ENCODE peak calls at places on chromosomes 16 and 17, in six cellular contexts. One of them, this sample, is unnamed.

GRCh38 chr16:88686439-88687253 is at the start of gene SNAI3:
- DNase-seq in mucosa of descending colon: peak
- DNase-seq in HEK293T: peak
- DNase-seq in stimulated activated CD4-positive, alpha-beta T cell treated with anti-CD3 and anti-CD28 coated beads, Interleukin-4, amount 100 ng/mL, for 4 hours: peak
- DNase-seq in AG04450: no peak
- DNase-seq in foreskin fibroblast: peak
- DNase-seq in this sample: peak

GRCh38 chr16:68463904-68464303 is 15.6 kb upstream of the SMPD3 start:
- DNase-seq in mucosa of descending colon: no peak
- DNase-seq in HEK293T: no peak
- DNase-seq in stimulated activated CD4-positive, alpha-beta T cell treated with anti-CD3 and anti-CD28 coated beads, Interleukin-4, amount 100 ng/mL, for 4 hours: no peak
- DNase-seq in AG04450: no peak
- DNase-seq in foreskin fibroblast: no peak
- DNase-seq in this sample: no peak

GRCh38 chr16:81846105-81846504 is 67.0 kb downstream of the PLCG2 start:
- DNase-seq in mucosa of descending colon: no peak
- DNase-seq in HEK293T: no peak
- DNase-seq in stimulated activated CD4-positive, alpha-beta T cell treated with anti-CD3 and anti-CD28 coated beads, Interleukin-4, amount 100 ng/mL, for 4 hours: no peak
- DNase-seq in AG04450: no peak
- DNase-seq in foreskin fibroblast: no peak
- DNase-seq in this sample: no peak

GRCh38 chr17:2745317-2746037 is 4.0 kb downstream of the CCDC92B start:
- DNase-seq in mucosa of descending colon: no peak
- DNase-seq in HEK293T: no peak
- DNase-seq in stimulated activated CD4-positive, alpha-beta T cell treated with anti-CD3 and anti-CD28 coated beads, Interleukin-4, amount 100 ng/mL, for 4 hours: no peak
- DNase-seq in AG04450: no peak
- DNase-seq in foreskin fibroblast: no peak
- DNase-seq in this sample: peak

GRCh38 chr17:50939795-50940684 is 73.9 kb upstream of the TOB1 start:
- DNase-seq in mucosa of descending colon: peak
- DNase-seq in HEK293T: no peak
- DNase-seq in stimulated activated CD4-positive, alpha-beta T cell treated with anti-CD3 and anti-CD28 coated beads, Interleukin-4, amount 100 ng/mL, for 4 hours: no peak
- DNase-seq in AG04450: no peak
- DNase-seq in foreskin fibroblast: no peak
- DNase-seq in this sample: no peak

GRCh38 chr17:77602062-77602746 is 356.3 kb upstream of the TNRC6C start:
- DNase-seq in mucosa of descending colon: no peak
- DNase-seq in HEK293T: no peak
- DNase-seq in stimulated activated CD4-positive, alpha-beta T cell treated with anti-CD3 and anti-CD28 coated beads, Interleukin-4, amount 100 ng/mL, for 4 hours: no peak
- DNase-seq in AG04450: no peak
- DNase-seq in foreskin fibroblast: peak
- DNase-seq in this sample: no peak

GRCh38 chr17:50767446-50767845 is at the start of gene ANKRD40CL:
- DNase-seq in mucosa of descending colon: no peak
- DNase-seq in HEK293T: no peak
- DNase-seq in stimulated activated CD4-positive, alpha-beta T cell treated with anti-CD3 and anti-CD28 coated beads, Interleukin-4, amount 100 ng/mL, for 4 hours: no peak
- DNase-seq in AG04450: no peak
- DNase-seq in foreskin fibroblast: no peak
- DNase-seq in this sample: no peak

GRCh38 chr17:1904273-1905052 is 74.7 kb downstream of the RPA1 start:
- DNase-seq in mucosa of descending colon: no peak
- DNase-seq in HEK293T: no peak
- DNase-seq in stimulated activated CD4-positive, alpha-beta T cell treated with anti-CD3 and anti-CD28 coated beads, Interleukin-4, amount 100 ng/mL, for 4 hours: no peak
- DNase-seq in AG04450: no peak
- DNase-seq in foreskin fibroblast: no peak
- DNase-seq in this sample: no peak

GRCh38 chr16:47973552-47973951 is 182.2 kb downstream of the ABCC12 start:
- DNase-seq in mucosa of descending colon: no peak
- DNase-seq in HEK293T: no peak
- DNase-seq in stimulated activated CD4-positive, alpha-beta T cell treated with anti-CD3 and anti-CD28 coated beads, Interleukin-4, amount 100 ng/mL, for 4 hours: no peak
- DNase-seq in AG04450: no peak
- DNase-seq in foreskin fibroblast: no peak
- DNase-seq in this sample: no peak

GRCh38 chr17:71482625-71483024 is 638.2 kb upstream of the SOX9 start:
- DNase-seq in mucosa of descending colon: no peak
- DNase-seq in HEK293T: no peak
- DNase-seq in stimulated activated CD4-positive, alpha-beta T cell treated with anti-CD3 and anti-CD28 coated beads, Interleukin-4, amount 100 ng/mL, for 4 hours: no peak
- DNase-seq in AG04450: no peak
- DNase-seq in foreskin fibroblast: no peak
- DNase-seq in this sample: no peak

GRCh38 chr16:83940630-83941378 is 12.2 kb upstream of the OSGIN1 start:
- DNase-seq in mucosa of descending colon: no peak
- DNase-seq in HEK293T: no peak
- DNase-seq in stimulated activated CD4-positive, alpha-beta T cell treated with anti-CD3 and anti-CD28 coated beads, Interleukin-4, amount 100 ng/mL, for 4 hours: no peak
- DNase-seq in AG04450: no peak
- DNase-seq in foreskin fibroblast: no peak
- DNase-seq in this sample: no peak

GRCh38 chr17:63973247-63973646 is 529 bp upstream of the SCN4A start:
- DNase-seq in mucosa of descending colon: no peak
- DNase-seq in HEK293T: no peak
- DNase-seq in stimulated activated CD4-positive, alpha-beta T cell treated with anti-CD3 and anti-CD28 coated beads, Interleukin-4, amount 100 ng/mL, for 4 hours: no peak
- DNase-seq in AG04450: no peak
- DNase-seq in foreskin fibroblast: no peak
- DNase-seq in this sample: no peak

GRCh38 chr17:39782481-39782880 is 44.7 kb downstream of the GRB7 start:
- DNase-seq in mucosa of descending colon: no peak
- DNase-seq in HEK293T: no peak
- DNase-seq in stimulated activated CD4-positive, alpha-beta T cell treated with anti-CD3 and anti-CD28 coated beads, Interleukin-4, amount 100 ng/mL, for 4 hours: no peak
- DNase-seq in AG04450: no peak
- DNase-seq in foreskin fibroblast: no peak
- DNase-seq in this sample: no peak

GRCh38 chr16:72042157-72042660 is 12.1 kb upstream of the HP start:
- DNase-seq in mucosa of descending colon: no peak
- DNase-seq in HEK293T: no peak
- DNase-seq in stimulated activated CD4-positive, alpha-beta T cell treated with anti-CD3 and anti-CD28 coated beads, Interleukin-4, amount 100 ng/mL, for 4 hours: no peak
- DNase-seq in AG04450: no peak
- DNase-seq in foreskin fibroblast: no peak
- DNase-seq in this sample: peak

GRCh38 chr17:77295410-77295809 is 154.6 kb downstream of the SEC14L1 start:
- DNase-seq in mucosa of descending colon: no peak
- DNase-seq in HEK293T: no peak
- DNase-seq in stimulated activated CD4-positive, alpha-beta T cell treated with anti-CD3 and anti-CD28 coated beads, Interleukin-4, amount 100 ng/mL, for 4 hours: no peak
- DNase-seq in AG04450: no peak
- DNase-seq in foreskin fibroblast: no peak
- DNase-seq in this sample: no peak

GRCh38 chr17:77206557-77206956 is 65.8 kb downstream of the SEC14L1 start:
- DNase-seq in mucosa of descending colon: no peak
- DNase-seq in HEK293T: no peak
- DNase-seq in stimulated activated CD4-positive, alpha-beta T cell treated with anti-CD3 and anti-CD28 coated beads, Interleukin-4, amount 100 ng/mL, for 4 hours: no peak
- DNase-seq in AG04450: no peak
- DNase-seq in foreskin fibroblast: no peak
- DNase-seq in this sample: no peak

This sample was measured in SK-MEL-5.